ENCODE peak calls at places on chromosomes 2 and 18, in eight cellular contexts. R, M, G, Y, J, F, L and H are unnamed samples.

GRCh38 chr2:96119389-96119751 is 3.0 kb upstream of the ADRA2B start:
- DNase-seq in Y (no peak), R (no peak), G (no peak), J (no peak), L (no peak), M (no peak), F (no peak), H (no peak)

GRCh38 chr2:118474151-118474561 is 373.3 kb downstream of the EN1 start:
- DNase-seq in J (no peak), M (no peak), G (no peak), Y (no peak), L (no peak), F (no peak), R (no peak), H (peak)

GRCh38 chr18:79624356-79624961 is 55.1 kb upstream of the CTDP1 start:
- DNase-seq in G (no peak), R (no peak), L (no peak), J (no peak), M (no peak), F (no peak), Y (no peak), H (no peak)

GRCh38 chr18:3179430-3180089 is 40.2 kb downstream of the MYOM1 start:
- DNase-seq in Y (peak), R (no peak), F (peak), M (no peak), J (peak), G (no peak), L (no peak), H (no peak)

GRCh38 chr18:48934400-48934707 is 16.4 kb downstream of the SMAD7 start:
- DNase-seq in R (no peak), Y (no peak), M (peak), G (no peak), J (peak), F (no peak), L (no peak), H (no peak)

GRCh38 chr2:10688921-10689807 is 611 bp downstream of the NOL10 start:
- DNase-seq in L (peak), F (no peak), R (no peak), Y (no peak), J (peak), M (no peak), G (no peak), H (no peak)

GRCh38 chr2:11669454-11670291 is at the start of gene NTSR2:
- DNase-seq in R (no peak), Y (peak), L (peak), J (no peak), M (peak), G (no peak), F (no peak), H (no peak)

GRCh38 chr2:205931388-205931787 is 154.6 kb downstream of the INO80D start:
- DNase-seq in F (no peak), L (no peak), G (no peak), R (no peak), Y (no peak), J (no peak), M (peak), H (no peak)